ENCODE peak calls at places on chromosomes 13 and 19, in nine cellular contexts. P is HFFc6, V is AG09309, E is heart right ventricle, T is coronary artery, S is GM12865, H is AG10803, B is IMR-90, A is cardiac fibroblast. J is an unnamed sample.
A peak's percentile ranks its signal among the peaks of the same experiment; 100 is the strongest.

GRCh38 chr19:1445185-1445931 is 4.6 kb upstream of the APC2 start:
- DNase-seq in H (peak; percentile 29), B (peak; percentile 35), V (no peak), A (peak; percentile 53), E (peak; percentile 46), T (no peak), P (peak; percentile 39), S (peak; percentile 74), J (peak; percentile 53)

GRCh38 chr13:40446365-40446764 is 220.1 kb downstream of the FOXO1 start:
- DNase-seq in S (no peak), V (no peak), T (no peak), B (no peak), A (peak; percentile 61), H (peak; percentile 36), E (no peak), P (no peak), J (peak; percentile 23)

GRCh38 chr19:35673121-35673804 is 6.9 kb downstream of the UPK1A start:
- DNase-seq in H (peak; percentile 47), V (peak; percentile 5), P (peak; percentile 75), S (peak; percentile 51), B (peak; percentile 62), T (no peak), E (no peak), A (peak; percentile 74), J (peak; percentile 55)

GRCh38 chr19:15197275-15198005 is 3.4 kb downstream of the NOTCH3 start:
- DNase-seq in B (peak; percentile 18), P (no peak), S (no peak), A (peak; percentile 45), T (no peak), V (no peak), H (peak; percentile 40), E (no peak), J (peak; percentile 30)

GRCh38 chr19:45973564-45974338 is at the start of gene NOVA2:
- DNase-seq in P (no peak), V (no peak), B (peak; percentile 36), T (no peak), H (peak; percentile 26), S (peak; percentile 64), A (peak; percentile 72), E (peak; percentile 84), J (peak; percentile 39)

GRCh38 chr13:93172109-93172508 is 54.5 kb upstream of the GPC6 start:
- DNase-seq in V (no peak), B (no peak), S (no peak), H (no peak), P (no peak), A (no peak), E (no peak), T (no peak), J (no peak)

GRCh38 chr19:38657633-38658222 is 10.3 kb downstream of the ACTN4 start:
- DNase-seq in T (no peak), H (peak; percentile 94), V (peak; percentile 74), S (no peak), B (peak; percentile 89), E (no peak), A (peak; percentile 91), P (peak; percentile 99), J (peak; percentile 71)

GRCh38 chr19:39692166-39692565 is 12.1 kb upstream of the LGALS14 start:
- DNase-seq in V (no peak), S (peak; percentile 58), T (no peak), E (no peak), P (no peak), B (no peak), A (no peak), H (no peak), J (no peak)

GRCh38 chr19:18589380-18590272 is 1.0 kb downstream of the REX1BD start:
- DNase-seq in S (peak; percentile 87), P (peak; percentile 54), A (peak; percentile 68), T (no peak), B (peak; percentile 55), E (peak; percentile 63), V (no peak), H (peak; percentile 52), J (peak; percentile 68)

DNA sequence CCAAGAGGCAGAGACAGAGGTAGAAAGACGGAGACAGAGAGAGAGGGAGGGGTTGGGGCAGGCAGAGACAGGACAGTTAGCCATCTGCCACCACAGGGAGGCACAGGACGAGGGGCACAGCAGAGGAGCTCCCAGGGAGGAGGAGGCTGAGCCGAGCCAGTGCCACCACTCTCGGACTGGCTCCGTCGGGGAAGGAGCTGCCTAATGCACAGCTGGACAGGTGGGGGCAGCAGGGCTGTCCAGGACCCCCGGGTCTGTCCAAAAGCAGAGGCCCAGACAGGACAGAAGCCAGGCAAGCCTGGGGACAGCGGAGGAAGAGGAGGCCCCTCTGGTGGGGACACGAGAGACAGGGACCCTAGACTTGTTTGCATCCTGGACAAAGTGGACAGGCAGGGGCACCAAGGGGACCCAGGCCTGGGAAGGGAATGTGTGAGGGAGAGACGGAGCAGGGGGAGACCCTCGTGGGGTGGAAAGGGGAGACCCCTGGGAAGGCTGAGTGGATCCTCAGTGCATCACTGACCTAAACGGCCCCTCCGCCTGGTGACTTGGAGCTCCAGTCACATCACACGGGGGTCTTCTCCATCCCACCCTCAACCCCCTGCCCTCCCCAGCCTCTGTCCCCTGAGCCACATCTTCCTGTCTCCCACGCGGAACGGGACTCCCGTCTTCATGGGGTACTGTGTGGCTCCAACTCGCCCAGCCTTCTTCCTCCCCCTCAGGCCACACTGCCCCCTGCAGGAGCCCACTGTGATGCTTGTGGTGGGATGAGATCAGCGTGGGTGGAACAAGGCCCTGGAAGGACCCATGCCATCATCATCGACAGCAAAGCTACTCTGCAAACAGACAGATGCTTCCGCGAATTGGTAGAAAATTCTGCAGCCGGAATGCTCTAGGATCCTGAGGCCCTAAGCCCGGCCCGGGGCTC is 889 bp downstream of the F10 start:
- DNase-seq in E (no peak), T (peak; percentile 58), V (no peak), S (no peak), H (no peak), P (no peak), B (no peak), A (no peak), J (no peak)
- TF ChIP-seq CTCF in E (no peak), T (no peak), V (peak; percentile 19), S (no peak), H (peak; percentile 35), P (peak; percentile 56), B (peak; percentile 24), A (peak; percentile 21), J (peak; percentile 45)

GRCh38 chr13:53198017-53198416 is 169.4 kb downstream of the OLFM4 start:
- DNase-seq in T (no peak), H (no peak), S (no peak), A (no peak), V (no peak), E (no peak), P (no peak), B (no peak), J (no peak)
- TF ChIP-seq CTCF in T (no peak), H (no peak), S (no peak), A (no peak), V (no peak), E (no peak), P (no peak), B (no peak), J (no peak)

GRCh38 chr13:96081888-96082287 is 8.0 kb upstream of the HS6ST3 start:
- DNase-seq in V (no peak), S (no peak), H (no peak), A (no peak), E (no peak), B (no peak), P (no peak), T (no peak), J (no peak)

GRCh38 chr13:96072392-96072791 is 17.5 kb upstream of the HS6ST3 start:
- DNase-seq in T (no peak), V (no peak), E (no peak), H (no peak), B (no peak), P (no peak), S (no peak), A (no peak), J (no peak)

GRCh38 chr13:96080676-96081075 is 9.2 kb upstream of the HS6ST3 start:
- DNase-seq in V (no peak), A (no peak), E (no peak), B (no peak), T (no peak), S (no peak), P (no peak), H (no peak), J (no peak)

DNA sequence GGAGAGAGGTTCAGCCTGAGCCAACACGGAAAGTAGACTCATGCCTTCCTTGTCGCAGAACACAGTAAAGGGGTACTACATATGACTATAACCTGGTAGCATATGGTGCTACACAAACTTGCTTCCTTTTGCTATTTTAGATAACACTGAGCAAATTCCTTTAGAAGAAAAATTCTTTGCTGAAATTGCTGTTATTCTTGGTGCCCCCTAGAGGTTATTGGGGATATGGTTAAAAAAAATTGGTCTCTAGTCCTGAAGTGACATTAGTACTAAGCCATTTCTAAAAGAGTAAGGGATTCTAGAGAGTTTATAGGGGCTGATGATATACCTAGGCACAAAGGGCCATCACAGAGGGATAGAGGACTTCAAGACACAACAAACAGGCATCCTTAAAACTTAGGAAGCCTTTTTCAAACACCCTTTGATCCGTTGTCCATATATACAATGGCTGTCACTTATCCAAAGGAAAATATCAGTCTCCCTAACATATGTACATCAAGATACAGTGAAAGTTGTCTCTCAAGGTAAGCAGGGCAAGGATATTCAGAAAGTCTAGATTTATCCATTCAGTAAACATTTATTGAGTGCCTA is 13.9 kb upstream of the HS6ST3 start:
- DNase-seq in E (no peak), H (peak; percentile 26), T (no peak), P (peak; percentile 23), V (no peak), A (peak; percentile 50), B (peak; percentile 23), S (peak; percentile 22), J (peak; percentile 58)
- TF ChIP-seq CTCF in E (peak; percentile 23), H (peak; percentile 78), T (peak; percentile 31), P (peak; percentile 83), V (peak; percentile 64), A (peak; percentile 69), B (peak; percentile 61), S (peak; percentile 55), J (peak; percentile 70)

GRCh38 chr19:12985049-12985776 is 10.1 kb upstream of the NFIX start:
- DNase-seq in P (peak; percentile 52), V (no peak), S (peak; percentile 43), T (no peak), E (peak; percentile 69), B (peak; percentile 76), H (peak; percentile 74), A (peak; percentile 66), J (peak; percentile 50)
- TF ChIP-seq CTCF in P (peak; percentile 19), V (no peak), S (no peak), T (no peak), E (no peak), B (no peak), H (no peak), A (no peak), J (no peak)

J was measured in choroid plexus epithelial cell.